ENCODE peak calls at places on chromosomes 6 and 20, in nine cellular contexts. X is lower leg skin; Q is dermis blood vessel endothelial cell; M is activated T-helper 9 cell treated with anti-CD3 and anti-CD28 coated beads, Interleukin-2, amount 50 U/mL, for 16 hours; I is activated CD4-positive, CD25-positive, alpha-beta regulatory T cell treated with anti-CD3 and anti-CD28 coated beads, Interleukin-2, amount 50 U/mL, for 72 hours; Z is GM12892; R is CD8-positive, alpha-beta T cell; O is body of pancreas; K is activated CD4-positive, alpha-beta T cell treated with anti-CD3 and anti-CD28 coated beads for 24 hours. N is an unnamed sample.

GRCh38 chr6:85405175-85405852 is 44.6 kb upstream of the NT5E start:
- DNase-seq in Q (no peak), R (no peak), I (no peak), X (no peak), O (peak; percentile 48), Z (no peak), M (no peak), K (no peak), N (no peak)

GRCh38 chr6:32668226-32668747 is 1.8 kb upstream of the HLA-DQB1 start:
- DNase-seq in X (peak; percentile 22), Q (peak; percentile 44), M (peak; percentile 33), I (no peak), Z (peak; percentile 29), R (peak; percentile 59), K (peak; percentile 33), O (no peak), N (no peak)

GRCh38 chr6:148464319-148465010 is 121.8 kb downstream of the SASH1 start:
- DNase-seq in X (peak; percentile 75), Z (no peak), O (peak; percentile 61), Q (peak; percentile 88), K (peak; percentile 27), R (no peak), M (peak; percentile 17), I (peak; percentile 41), N (peak; percentile 69)

GRCh38 chr6:170036916-170037315 is 254.0 kb downstream of the DLL1 start:
- DNase-seq in R (no peak), X (no peak), O (no peak), K (no peak), I (peak; percentile 16), Z (no peak), M (no peak), Q (no peak), N (no peak)

GRCh38 chr20:36607586-36608387 is 2.2 kb downstream of the RAB5IF start:
- DNase-seq in Q (peak; percentile 19), O (no peak), K (no peak), Z (no peak), R (no peak), I (no peak), X (no peak), M (no peak), N (no peak)

GRCh38 chr6:106324726-106325335 is 729 bp downstream of the ATG5 start:
- DNase-seq in O (no peak), K (no peak), M (no peak), Z (no peak), I (no peak), X (no peak), Q (peak; percentile 13), R (no peak), N (no peak)

GRCh38 chr6:9933674-9934073 is 481.2 kb downstream of the TFAP2A start:
- DNase-seq in I (no peak), Q (no peak), X (no peak), M (no peak), O (no peak), R (no peak), K (no peak), Z (no peak), N (no peak)

GRCh38 chr6:155201461-155202226 is 62.2 kb upstream of the CLDN20 start:
- DNase-seq in Z (no peak), R (no peak), O (no peak), I (no peak), Q (peak; percentile 90), M (no peak), K (no peak), X (no peak), N (peak; percentile 84)

GRCh38 chr6:163790296-163790840 is 375.9 kb downstream of the QKI start:
- DNase-seq in X (no peak), R (no peak), O (no peak), M (no peak), Q (no peak), Z (no peak), K (no peak), I (no peak), N (no peak)

GRCh38 chr20:16539280-16539679 is 34.0 kb downstream of the KIF16B start:
- DNase-seq in R (no peak), K (no peak), I (no peak), X (no peak), O (no peak), Q (no peak), Z (no peak), M (no peak), N (no peak)

GRCh38 chr6:168377856-168378832 is 58.6 kb upstream of the DACT2 start:
- DNase-seq in K (no peak), I (no peak), M (no peak), X (no peak), O (no peak), Z (no peak), R (no peak), Q (no peak), N (no peak)

GRCh38 chr20:38610521-38610920 is 8.9 kb downstream of the ARHGAP40 start:
- DNase-seq in O (no peak), K (no peak), Z (no peak), X (no peak), M (no peak), Q (no peak), I (no peak), R (no peak), N (peak; percentile 30)

GRCh38 chr6:5315883-5316282 is 54.6 kb downstream of the FARS2 start:
- DNase-seq in Q (no peak), I (no peak), X (no peak), R (no peak), M (no peak), K (no peak), Z (no peak), O (no peak), N (no peak)

GRCh38 chr20:62744761-62745160 is 36.1 kb downstream of the NTSR1 start:
- DNase-seq in K (no peak), X (no peak), Q (no peak), R (peak; percentile 10), O (no peak), Z (no peak), I (no peak), M (no peak), N (no peak)

GRCh38 chr6:19719691-19720127 is 117.5 kb upstream of the ID4 start:
- DNase-seq in M (no peak), R (no peak), X (no peak), O (no peak), Q (no peak), Z (no peak), I (no peak), K (no peak), N (no peak)

GRCh38 chr6:77334093-77334492 is 129.2 kb downstream of the HTR1B start:
- DNase-seq in I (no peak), Q (no peak), X (no peak), Z (no peak), O (no peak), M (no peak), K (no peak), R (no peak), N (no peak)

GRCh38 chr6:23784313-23784919 is 341.6 kb upstream of the NRSN1 start:
- DNase-seq in X (no peak), Q (no peak), I (no peak), O (no peak), M (no peak), K (no peak), Z (no peak), R (no peak), N (no peak)

GRCh38 chr6:11460001-11460668 is 77.4 kb upstream of the TMEM170B start:
- DNase-seq in Q (peak; percentile 32), K (no peak), M (no peak), O (no peak), R (no peak), I (no peak), X (no peak), Z (no peak), N (no peak)

GRCh38 chr20:53547664-53548239 is 45.9 kb downstream of the ZNF217 start:
- DNase-seq in Q (peak; percentile 78), I (no peak), Z (peak; percentile 17), M (no peak), O (peak; percentile 39), X (peak; percentile 24), K (peak; percentile 18), R (peak; percentile 26), N (peak; percentile 31)